ENCODE peak calls at places on chromosome 10, in seven cellular contexts. One of them, this sample, is unnamed.

GRCh38 chr10:114874827-114875541 is 53.4 kb downstream of the FHIP2A start:
- DNase-seq in IMR-90: peak; percentile 38
- DNase-seq in PC-3: no peak
- DNase-seq in coronary artery: no peak
- DNase-seq in neural progenitor cell: peak; percentile 77
- DNase-seq in A549: no peak
- DNase-seq in pancreas: no peak
- DNase-seq in this sample: no peak

GRCh38 chr10:75395171-75395954 is 6.2 kb downstream of the ZNF503 start:
- DNase-seq in neural progenitor cell: peak; percentile 86
- DNase-seq in A549: peak; percentile 29
- DNase-seq in pancreas: peak; percentile 87
- DNase-seq in coronary artery: no peak
- DNase-seq in PC-3: peak; percentile 93
- DNase-seq in IMR-90: peak; percentile 48
- DNase-seq in this sample: no peak

GRCh38 chr10:66239062-66239461 is 686.8 kb upstream of the LRRTM3 start:
- DNase-seq in A549: no peak
- DNase-seq in coronary artery: no peak
- DNase-seq in IMR-90: no peak
- DNase-seq in PC-3: no peak
- DNase-seq in neural progenitor cell: no peak
- DNase-seq in pancreas: no peak
- DNase-seq in this sample: no peak

GRCh38 chr10:88389456-88389855 is 193.7 kb downstream of the RNLS start:
- DNase-seq in PC-3: no peak
- DNase-seq in IMR-90: peak; percentile 73
- DNase-seq in neural progenitor cell: peak; percentile 27
- DNase-seq in A549: peak; percentile 49
- DNase-seq in pancreas: no peak
- DNase-seq in coronary artery: no peak
- DNase-seq in this sample: no peak

GRCh38 chr10:103748020-103748419 is 107.4 kb downstream of the SH3PXD2A start:
- DNase-seq in PC-3: peak; percentile 62
- DNase-seq in pancreas: no peak
- DNase-seq in neural progenitor cell: no peak
- DNase-seq in A549: no peak
- DNase-seq in coronary artery: no peak
- DNase-seq in IMR-90: no peak
- DNase-seq in this sample: no peak

GRCh38 chr10:12333382-12334185 is 15.8 kb upstream of the CAMK1D start:
- DNase-seq in coronary artery: peak; percentile 94
- DNase-seq in A549: peak; percentile 98
- DNase-seq in neural progenitor cell: no peak
- DNase-seq in PC-3: peak; percentile 86
- DNase-seq in IMR-90: peak; percentile 97
- DNase-seq in pancreas: peak; percentile 66
- DNase-seq in this sample: no peak

GRCh38 chr10:114720685-114721278 is 62.7 kb upstream of the ABLIM1 start:
- DNase-seq in A549: no peak
- DNase-seq in coronary artery: no peak
- DNase-seq in PC-3: no peak
- DNase-seq in IMR-90: no peak
- DNase-seq in neural progenitor cell: no peak
- DNase-seq in pancreas: no peak
- DNase-seq in this sample: no peak

GRCh38 chr10:72331575-72332422 is 22.9 kb downstream of the DNAJB12 start:
- DNase-seq in A549: peak; percentile 64
- DNase-seq in pancreas: peak; percentile 95
- DNase-seq in IMR-90: peak; percentile 31
- DNase-seq in PC-3: peak; percentile 77
- DNase-seq in neural progenitor cell: peak; percentile 94
- DNase-seq in coronary artery: peak; percentile 92
- DNase-seq in this sample: peak; percentile 81

GRCh38 chr10:58555170-58555929 is 42.7 kb downstream of the BICC1 start:
- DNase-seq in pancreas: peak; percentile 6
- DNase-seq in coronary artery: no peak
- DNase-seq in PC-3: no peak
- DNase-seq in neural progenitor cell: no peak
- DNase-seq in IMR-90: no peak
- DNase-seq in A549: peak; percentile 84
- DNase-seq in this sample: no peak

GRCh38 chr10:98664329-98665042 is 217.8 kb upstream of the HPS1 start:
- DNase-seq in IMR-90: peak; percentile 7
- DNase-seq in neural progenitor cell: peak; percentile 64
- DNase-seq in PC-3: peak; percentile 67
- DNase-seq in A549: peak; percentile 39
- DNase-seq in pancreas: no peak
- DNase-seq in coronary artery: no peak
- DNase-seq in this sample: no peak

GRCh38 chr10:68301790-68302502 is 29.9 kb upstream of the HNRNPH3 start:
- DNase-seq in PC-3: peak; percentile 94
- DNase-seq in A549: peak; percentile 72
- DNase-seq in pancreas: no peak
- DNase-seq in neural progenitor cell: peak; percentile 31
- DNase-seq in coronary artery: no peak
- DNase-seq in IMR-90: peak; percentile 75
- DNase-seq in this sample: no peak

GRCh38 chr10:62548686-62549085 is 174.5 kb downstream of the ZNF365 start:
- DNase-seq in A549: no peak
- DNase-seq in PC-3: no peak
- DNase-seq in neural progenitor cell: no peak
- DNase-seq in pancreas: no peak
- DNase-seq in IMR-90: no peak
- DNase-seq in coronary artery: no peak
- DNase-seq in this sample: no peak

GRCh38 chr10:576130-576465 is 113.4 kb downstream of the DIP2C start:
- DNase-seq in A549: no peak
- DNase-seq in coronary artery: no peak
- DNase-seq in IMR-90: peak; percentile 48
- DNase-seq in PC-3: no peak
- DNase-seq in neural progenitor cell: no peak
- DNase-seq in pancreas: no peak
- DNase-seq in this sample: no peak

GRCh38 chr10:97499561-97500296 is 1.0 kb downstream of the UBTD1 start:
- DNase-seq in coronary artery: peak; percentile 83
- DNase-seq in pancreas: peak; percentile 71
- DNase-seq in A549: no peak
- DNase-seq in PC-3: peak; percentile 31
- DNase-seq in IMR-90: peak; percentile 55
- DNase-seq in neural progenitor cell: peak; percentile 32
- DNase-seq in this sample: peak; percentile 37

GRCh38 chr10:70323143-70323696 is 39.4 kb upstream of the NPFFR1 start:
- DNase-seq in coronary artery: no peak
- DNase-seq in A549: no peak
- DNase-seq in PC-3: no peak
- DNase-seq in IMR-90: no peak
- DNase-seq in neural progenitor cell: no peak
- DNase-seq in pancreas: no peak
- DNase-seq in this sample: no peak

GRCh38 chr10:91635401-91636400 is 2.8 kb upstream of the PPP1R3C start:
- DNase-seq in PC-3: peak; percentile 81
- DNase-seq in IMR-90: peak; percentile 81
- DNase-seq in neural progenitor cell: peak; percentile 70
- DNase-seq in pancreas: no peak
- DNase-seq in A549: peak; percentile 84
- DNase-seq in coronary artery: no peak
- DNase-seq in this sample: no peak

GRCh38 chr10:17662193-17663138 is 18.5 kb downstream of the STAM start:
- DNase-seq in IMR-90: no peak
- DNase-seq in pancreas: no peak
- DNase-seq in coronary artery: no peak
- DNase-seq in neural progenitor cell: no peak
- DNase-seq in PC-3: no peak
- DNase-seq in A549: no peak
- DNase-seq in this sample: no peak

DNA sequence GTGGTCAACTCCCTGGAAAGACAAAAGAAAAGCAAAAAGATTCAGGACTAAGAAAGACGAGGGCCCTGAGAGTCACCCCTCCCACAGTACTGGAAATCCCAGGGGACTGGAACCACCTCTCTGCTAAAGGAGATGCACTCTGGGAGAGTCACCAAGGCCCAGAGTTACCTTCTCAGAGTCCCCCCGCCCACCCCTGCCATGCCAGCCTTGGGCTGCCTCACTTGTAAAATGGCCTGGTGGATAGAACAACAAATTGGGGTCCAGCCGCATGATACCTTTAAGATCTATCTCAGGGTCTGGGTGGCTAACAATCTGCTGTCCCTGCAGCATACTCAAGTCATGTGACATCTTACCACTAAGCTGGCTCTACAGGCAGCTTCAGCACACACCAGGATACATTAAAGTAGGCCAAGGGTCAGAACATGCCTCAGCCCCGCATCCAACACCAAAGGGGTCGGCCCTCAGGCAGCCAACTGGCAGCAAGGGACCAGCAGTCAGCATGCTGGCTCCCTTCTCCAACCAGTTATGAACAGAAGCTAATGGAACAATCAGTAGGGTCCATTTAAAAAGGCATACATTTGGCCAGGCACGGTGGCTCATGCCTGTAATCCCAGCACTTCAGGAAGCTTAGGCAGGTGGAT is 37.2 kb downstream of the FAM53B start:
- DNase-seq in neural progenitor cell: no peak
- DNase-seq in IMR-90: no peak
- DNase-seq in coronary artery: no peak
- DNase-seq in pancreas: no peak
- DNase-seq in A549: no peak
- DNase-seq in PC-3: no peak
- DNase-seq in this sample: no peak
- H3K27ac ChIP-seq in neural progenitor cell: no peak overlapping the region
- H3K27ac ChIP-seq in IMR-90: no peak overlapping the region
- H3K27ac ChIP-seq in coronary artery: peak overlapping the region; percentile 11
- H3K27ac ChIP-seq in pancreas: no peak overlapping the region
- H3K27ac ChIP-seq in A549: no peak overlapping the region
- H3K27ac ChIP-seq in PC-3: no peak overlapping the region
- H3K27ac ChIP-seq in this sample: peak overlapping the region; percentile 99

GRCh38 chr10:33279791-33280190 is 54.7 kb downstream of the NRP1 start:
- DNase-seq in IMR-90: peak; percentile 40
- DNase-seq in coronary artery: no peak
- DNase-seq in PC-3: peak; percentile 37
- DNase-seq in A549: no peak
- DNase-seq in pancreas: no peak
- DNase-seq in neural progenitor cell: no peak
- DNase-seq in this sample: no peak
- H3K27ac ChIP-seq in IMR-90: no peak overlapping the region
- H3K27ac ChIP-seq in coronary artery: peak overlapping the region; percentile 58
- H3K27ac ChIP-seq in PC-3: no peak overlapping the region
- H3K27ac ChIP-seq in A549: peak overlapping the region; percentile 92
- H3K27ac ChIP-seq in pancreas: no peak overlapping the region
- H3K27ac ChIP-seq in neural progenitor cell: no peak overlapping the region
- H3K27ac ChIP-seq in this sample: no peak overlapping the region

DNA sequence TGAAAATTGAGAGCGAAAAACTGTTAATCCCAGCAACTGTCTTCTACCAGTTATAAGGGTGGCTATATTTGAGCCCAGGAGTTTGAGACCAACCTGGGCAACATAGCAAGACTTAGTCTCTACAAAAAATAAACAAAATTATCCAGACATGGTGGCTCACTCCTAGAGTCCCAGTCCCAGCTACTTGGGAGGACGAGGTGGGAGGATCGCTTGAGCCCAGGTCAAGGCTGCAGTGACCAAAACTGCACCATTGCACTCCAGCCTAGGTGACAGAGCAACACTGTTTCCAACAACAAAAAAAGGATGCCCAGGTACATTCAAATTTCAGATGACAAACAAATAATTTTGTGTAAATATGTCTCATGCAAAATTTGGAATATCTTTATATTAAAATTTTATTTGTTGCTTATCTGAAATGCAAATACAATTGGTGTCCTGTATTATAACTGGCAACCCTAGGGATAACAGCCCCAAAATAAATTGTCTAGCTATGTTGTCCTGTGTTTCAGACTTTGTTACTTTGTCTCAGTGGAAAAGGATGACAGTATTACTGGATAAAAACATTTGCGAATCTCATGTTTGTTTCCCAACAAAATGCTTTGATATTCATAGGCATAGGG is 26.7 kb downstream of the FAM171A1 start:
- DNase-seq in neural progenitor cell: no peak
- DNase-seq in A549: no peak
- DNase-seq in IMR-90: no peak
- DNase-seq in pancreas: no peak
- DNase-seq in coronary artery: no peak
- DNase-seq in PC-3: no peak
- DNase-seq in this sample: no peak
- H3K27ac ChIP-seq in neural progenitor cell: no peak overlapping the region
- H3K27ac ChIP-seq in A549: no peak overlapping the region
- H3K27ac ChIP-seq in IMR-90: no peak overlapping the region
- H3K27ac ChIP-seq in pancreas: peak overlapping the region; percentile 61
- H3K27ac ChIP-seq in coronary artery: no peak overlapping the region
- H3K27ac ChIP-seq in PC-3: peak overlapping the region; percentile 34
- H3K27ac ChIP-seq in this sample: peak overlapping the region; percentile 93

GRCh38 chr10:50506861-50507573 is 116.7 kb downstream of the SGMS1 start:
- DNase-seq in coronary artery: no peak
- DNase-seq in A549: no peak
- DNase-seq in pancreas: no peak
- DNase-seq in PC-3: no peak
- DNase-seq in neural progenitor cell: peak; percentile 65
- DNase-seq in IMR-90: no peak
- DNase-seq in this sample: peak; percentile 40

GRCh38 chr10:50511512-50512213 is 112.1 kb downstream of the SGMS1 start:
- DNase-seq in A549: peak; percentile 65
- DNase-seq in IMR-90: peak; percentile 80
- DNase-seq in pancreas: no peak
- DNase-seq in coronary artery: no peak
- DNase-seq in PC-3: peak; percentile 99
- DNase-seq in neural progenitor cell: no peak
- DNase-seq in this sample: no peak

GRCh38 chr10:50512214-50512595 is 111.6 kb downstream of the SGMS1 start:
- DNase-seq in neural progenitor cell: no peak
- DNase-seq in PC-3: no peak
- DNase-seq in pancreas: no peak
- DNase-seq in coronary artery: no peak
- DNase-seq in IMR-90: peak; percentile 55
- DNase-seq in A549: no peak
- DNase-seq in this sample: no peak

GRCh38 chr10:50510517-50511473 is 113.0 kb downstream of the SGMS1 start:
- DNase-seq in neural progenitor cell: no peak
- DNase-seq in PC-3: no peak
- DNase-seq in coronary artery: no peak
- DNase-seq in IMR-90: no peak
- DNase-seq in pancreas: no peak
- DNase-seq in A549: no peak
- DNase-seq in this sample: no peak

DNA sequence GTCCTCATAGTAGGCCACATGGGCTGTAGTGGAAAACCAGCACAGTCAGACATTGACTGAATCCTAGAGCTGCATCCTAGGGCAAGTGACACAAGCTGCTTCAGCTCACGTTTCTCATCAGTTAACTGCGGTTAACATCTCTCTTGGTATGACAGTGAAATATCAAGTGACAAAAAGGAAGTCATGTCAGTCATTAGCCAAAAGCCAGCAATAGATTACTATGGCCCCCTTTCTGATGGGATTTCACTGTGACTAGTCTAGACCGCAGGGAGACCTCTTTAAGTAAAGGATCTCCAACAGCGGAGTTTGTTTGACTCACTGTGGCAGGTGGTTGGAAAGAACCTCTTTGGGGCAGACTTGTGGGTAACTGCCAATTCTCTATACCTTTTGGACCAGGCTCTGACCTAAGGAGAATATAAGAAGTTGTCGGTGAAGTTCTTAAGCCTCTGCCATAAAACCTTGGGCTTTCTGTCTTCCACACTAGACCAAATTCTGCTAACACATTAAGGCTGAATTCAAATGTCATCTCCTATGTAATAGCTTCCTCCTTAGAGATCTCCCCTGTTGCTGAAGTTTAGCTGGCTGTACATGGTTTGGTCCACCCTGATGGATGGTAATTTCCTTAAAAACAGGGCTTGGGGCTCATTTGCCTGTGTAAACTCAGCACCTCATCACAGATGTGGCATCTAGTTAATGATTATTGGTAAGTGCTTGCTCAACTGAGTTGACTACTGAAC is 115.3 kb downstream of the SGMS1 start:
- DNase-seq in PC-3: no peak
- DNase-seq in coronary artery: no peak
- DNase-seq in IMR-90: no peak
- DNase-seq in A549: no peak
- DNase-seq in pancreas: no peak
- DNase-seq in neural progenitor cell: no peak
- DNase-seq in this sample: no peak
- H3K27ac ChIP-seq in PC-3: no peak overlapping the region
- H3K27ac ChIP-seq in coronary artery: no peak overlapping the region
- H3K27ac ChIP-seq in IMR-90: no peak overlapping the region
- H3K27ac ChIP-seq in A549: no peak overlapping the region
- H3K27ac ChIP-seq in pancreas: peak overlapping the region; percentile 54
- H3K27ac ChIP-seq in neural progenitor cell: no peak overlapping the region
- H3K27ac ChIP-seq in this sample: peak overlapping the region; percentile 98

This sample was measured in caudate nucleus.